ENCODE peak calls at places on chromosome 1, in seven cellular contexts. X is NCI-H1048; F is activated CD4-positive, CD25-positive, alpha-beta regulatory T cell; Z is iris pigment epithelial cell; W is AG04450; P is colonic mucosa; H is activated T-cell treated with anti-CD3 and anti-CD28 coated beads, Interleukin-2, amount 50 U/mL, for 72 hours. A is an unnamed sample.

GRCh38 chr1:106254748-106255147 is 801.7 kb upstream of the PRMT6 start:
- DNase-seq in P (no peak), X (no peak), H (no peak), Z (peak), W (no peak), F (no peak), A (no peak)

GRCh38 chr1:163071381-163072255 is 2.5 kb downstream of the RGS4 start:
- DNase-seq in P (peak), F (no peak), X (peak), Z (peak), W (peak), H (peak), A (no peak)

GRCh38 chr1:104182251-104182650 is 432.6 kb downstream of the AMY1C start:
- DNase-seq in X (no peak), P (no peak), Z (no peak), H (no peak), F (no peak), W (no peak), A (no peak)

GRCh38 chr1:241593186-241593585 is 47.0 kb downstream of the CHML start:
- DNase-seq in Z (no peak), W (no peak), F (no peak), X (no peak), P (no peak), H (no peak), A (no peak)

GRCh38 chr1:8004803-8005573 is 21.1 kb downstream of the ERRFI1 start:
- DNase-seq in W (peak), F (no peak), Z (peak), X (no peak), H (no peak), P (peak), A (no peak)

GRCh38 chr1:33030575-33030974 is 6.1 kb downstream of the AK2 start:
- DNase-seq in Z (peak), H (no peak), X (no peak), F (no peak), W (no peak), P (no peak), A (no peak)

GRCh38 chr1:84366786-84367185 is 31.5 kb upstream of the DNASE2B start:
- DNase-seq in P (no peak), X (no peak), F (no peak), H (no peak), W (no peak), Z (peak), A (no peak)

GRCh38 chr1:57910331-57910730 is 486.5 kb upstream of the DAB1 start:
- DNase-seq in Z (no peak), F (no peak), W (no peak), X (no peak), H (no peak), P (no peak), A (no peak)

GRCh38 chr1:183622884-183623785 is 12.4 kb downstream of the ARPC5 start:
- DNase-seq in X (peak), W (no peak), Z (peak), H (peak), F (no peak), P (peak), A (peak)

GRCh38 chr1:227901239-227901905 is 46.4 kb downstream of the WNT9A start:
- DNase-seq in X (no peak), H (no peak), F (no peak), Z (no peak), P (no peak), W (no peak), A (no peak)

GRCh38 chr1:184504012-184504694 is 117.3 kb downstream of the C1orf21 start:
- DNase-seq in F (no peak), P (no peak), H (no peak), X (no peak), Z (no peak), W (no peak), A (no peak)

GRCh38 chr1:12629521-12629956 is 11.5 kb upstream of the DHRS3 start:
- DNase-seq in P (no peak), H (no peak), F (no peak), X (no peak), Z (no peak), W (no peak), A (no peak)

GRCh38 chr1:231317306-231318014 is 20.2 kb downstream of the EXOC8 start:
- DNase-seq in X (no peak), H (no peak), Z (no peak), W (no peak), P (no peak), F (no peak), A (no peak)

GRCh38 chr1:22491995-22492726 is 40.5 kb downstream of the ZBTB40 start:
- DNase-seq in Z (no peak), H (no peak), X (no peak), W (no peak), F (no peak), P (no peak), A (no peak)

GRCh38 chr1:9542425-9542824 is 3.2 kb downstream of the SLC25A33 start:
- DNase-seq in X (no peak), F (no peak), W (no peak), P (peak), H (no peak), Z (peak), A (no peak)

GRCh38 chr1:61190476-61191067 is 108.2 kb downstream of the NFIA start:
- DNase-seq in Z (no peak), P (no peak), X (no peak), W (no peak), F (no peak), H (no peak), A (no peak)

GRCh38 chr1:6419803-6420593 is at the start of gene HES2:
- DNase-seq in F (no peak), H (peak), Z (no peak), W (no peak), X (no peak), P (peak), A (no peak)

GRCh38 chr1:25932321-25932720 is 26.1 kb upstream of the STMN1 start:
- DNase-seq in X (no peak), F (no peak), Z (no peak), P (no peak), W (no peak), H (no peak), A (no peak)

A was measured in memory B cell.